ENCODE peak calls at places on chromosomes 3 and 15, in seven cellular contexts. O, F, N, G, R, P and Z are unnamed samples.

GRCh38 chr3:188339410-188340295 is 185.7 kb downstream of the LPP start:
- DNase-seq in O (peak), R (no peak), G (no peak), P (no peak), F (peak), N (no peak), Z (no peak)

GRCh38 chr15:70508561-70509281 is 254.6 kb downstream of the UACA start:
- DNase-seq in F (no peak), O (no peak), R (no peak), N (no peak), P (no peak), G (no peak), Z (peak)

GRCh38 chr15:73130830-73131229 is 78.6 kb downstream of the NEO1 start:
- DNase-seq in P (no peak), N (no peak), G (no peak), R (no peak), O (no peak), F (no peak), Z (no peak)

GRCh38 chr15:57547243-57547755 is 44.4 kb upstream of the MYZAP start:
- DNase-seq in R (no peak), G (no peak), P (no peak), F (no peak), O (no peak), N (no peak), Z (no peak)

GRCh38 chr15:78620021-78620838 is 566 bp downstream of the CHRNA3 start:
- DNase-seq in P (no peak), R (peak), G (no peak), N (no peak), F (no peak), O (no peak), Z (peak)

GRCh38 chr3:173945081-173945652 is 547.6 kb downstream of the NLGN1 start:
- DNase-seq in G (no peak), F (no peak), N (no peak), P (no peak), R (no peak), O (no peak), Z (no peak)

GRCh38 chr15:62165029-62165792 is at the start of gene C2CD4B:
- DNase-seq in O (peak), F (no peak), R (peak), P (no peak), G (peak), N (no peak), Z (peak)

GRCh38 chr3:133574260-133574881 is 885 bp downstream of the CDV3 start:
- DNase-seq in G (peak), N (peak), F (peak), P (peak), R (peak), O (peak), Z (peak)

GRCh38 chr3:113255100-113255853 is 43.9 kb downstream of the BOC start:
- DNase-seq in N (no peak), O (no peak), R (no peak), G (no peak), P (peak), F (no peak), Z (no peak)

GRCh38 chr3:73727117-73727802 is 102.5 kb upstream of the PDZRN3 start:
- DNase-seq in F (no peak), N (peak), O (no peak), R (no peak), P (no peak), G (peak), Z (peak)

GRCh38 chr15:60703196-60703933 is 224.4 kb upstream of the ICE2 start:
- DNase-seq in R (no peak), P (no peak), F (no peak), G (peak), O (no peak), N (no peak), Z (no peak)

GRCh38 chr3:170692720-170693119 is 106.8 kb upstream of the SLC7A14 start:
- DNase-seq in F (no peak), R (no peak), N (no peak), P (no peak), G (no peak), O (no peak), Z (no peak)

GRCh38 chr3:108297636-108298035 is 1.3 kb downstream of the HHLA2 start:
- DNase-seq in N (no peak), G (no peak), P (no peak), R (no peak), O (no peak), F (no peak), Z (peak)

GRCh38 chr3:107025961-107026360 is 351.3 kb upstream of the CCDC54 start:
- DNase-seq in R (no peak), P (peak), F (no peak), G (no peak), N (no peak), O (no peak), Z (no peak)

GRCh38 chr3:155426524-155427230 is 133.2 kb upstream of the STRIT1 start:
- DNase-seq in G (no peak), O (no peak), N (no peak), F (no peak), R (no peak), P (no peak), Z (no peak)

GRCh38 chr3:97827741-97828471 is 6.1 kb downstream of the CRYBG3 start:
- DNase-seq in P (peak), N (no peak), F (no peak), O (no peak), R (no peak), G (no peak), Z (no peak)

GRCh38 chr15:56939257-56939656 is 20.8 kb downstream of the TCF12 start:
- DNase-seq in O (no peak), G (no peak), R (no peak), F (no peak), P (no peak), N (no peak), Z (no peak)

GRCh38 chr15:78502641-78503040 is 4.7 kb upstream of the HYKK start:
- DNase-seq in R (no peak), P (no peak), G (no peak), F (no peak), N (no peak), O (no peak), Z (no peak)

GRCh38 chr3:115615001-115615447 is 8.3 kb upstream of the GAP43 start:
- DNase-seq in N (no peak), O (no peak), F (no peak), R (no peak), G (no peak), P (no peak), Z (peak)